ENCODE peak calls at places on chromosome 20, in seven cellular contexts. Q is neural progenitor cell; B is stimulated activated CD8-positive, alpha-beta memory T cell treated with anti-CD3 and anti-CD28 coated beads, Interleukin-2, amount 100 ng/mL, for 1 hour; N is IMR-90; S is GM12864; G is GM04503; A is RCC 7860. R is an unnamed sample.

GRCh38 chr20:31691646-31692275 is 30.9 kb downstream of the BCL2L1 start:
- DNase-seq in Q (no peak), B (no peak), N (peak; percentile 59), S (no peak), G (peak; percentile 50), A (no peak), R (no peak)

GRCh38 chr20:1657556-1658334 is at the start of gene SIRPG:
- DNase-seq in Q (no peak), B (no peak), N (no peak), S (no peak), G (no peak), A (no peak), R (no peak)

GRCh38 chr20:3071610-3072529 is at the start of gene OXT:
- DNase-seq in Q (peak; percentile 58), B (peak; percentile 54), N (no peak), S (no peak), G (no peak), A (no peak), R (no peak)

GRCh38 chr20:62387993-62388635 is 1.2 kb downstream of the RPS21 start:
- DNase-seq in Q (no peak), B (no peak), N (no peak), S (no peak), G (no peak), A (no peak), R (no peak)

GRCh38 chr20:18738055-18738454 is 75.5 kb upstream of the SCP2D1 start:
- DNase-seq in Q (no peak), B (no peak), N (no peak), S (peak; percentile 22), G (no peak), A (no peak), R (no peak)

GRCh38 chr20:19868383-19868782 is 110.3 kb downstream of the RIN2 start:
- DNase-seq in Q (no peak), B (no peak), N (no peak), S (no peak), G (no peak), A (no peak), R (no peak)

GRCh38 chr20:52941803-52942202 is 30.4 kb upstream of the TSHZ2 start:
- DNase-seq in Q (no peak), B (no peak), N (no peak), S (no peak), G (peak; percentile 39), A (no peak), R (no peak)

GRCh38 chr20:3711418-3712043 is 869 bp downstream of the SIGLEC1 start:
- DNase-seq in Q (no peak), B (no peak), N (no peak), S (no peak), G (no peak), A (no peak), R (no peak)

GRCh38 chr20:4813839-4814695 is 92.4 kb downstream of the PRND start:
- DNase-seq in Q (no peak), B (no peak), N (no peak), S (peak; percentile 89), G (no peak), A (no peak), R (no peak)

GRCh38 chr20:55216525-55217242 is 741.3 kb downstream of the DOK5 start:
- DNase-seq in Q (no peak), B (no peak), N (no peak), S (no peak), G (no peak), A (no peak), R (no peak)

GRCh38 chr20:43287637-43288036 is 97.9 kb upstream of the PTPRT start:
- DNase-seq in Q (no peak), B (no peak), N (no peak), S (no peak), G (no peak), A (no peak), R (no peak)

GRCh38 chr20:33733654-33734576 is 2.1 kb downstream of the ZNF341 start:
- DNase-seq in Q (no peak), B (no peak), N (peak; percentile 64), S (no peak), G (peak; percentile 90), A (no peak), R (no peak)

GRCh38 chr20:33475381-33476160 is 14.3 kb upstream of the CBFA2T2 start:
- DNase-seq in Q (peak; percentile 46), B (no peak), N (no peak), S (no peak), G (no peak), A (no peak), R (no peak)

GRCh38 chr20:8147476-8147875 is 15.4 kb downstream of the PLCB1 start:
- DNase-seq in Q (no peak), B (no peak), N (no peak), S (no peak), G (no peak), A (no peak), R (no peak)

GRCh38 chr20:33211817-33212424 is 5.2 kb upstream of the BPIFA3 start:
- DNase-seq in Q (peak; percentile 86), B (no peak), N (peak; percentile 33), S (no peak), G (no peak), A (peak; percentile 33), R (peak; percentile 5)

GRCh38 chr20:57847104-57847503 is 137.3 kb upstream of the PMEPA1 start:
- DNase-seq in Q (no peak), B (no peak), N (no peak), S (no peak), G (no peak), A (no peak), R (no peak)

GRCh38 chr20:44810391-44811149 is at the start of gene RIMS4:
- DNase-seq in Q (peak; percentile 88), B (no peak), N (no peak), S (no peak), G (no peak), A (no peak), R (no peak)

GRCh38 chr20:48283470-48284110 is 498.3 kb upstream of the SULF2 start:
- DNase-seq in Q (no peak), B (no peak), N (peak; percentile 93), S (no peak), G (no peak), A (peak; percentile 77), R (peak; percentile 91)

R was measured in kidney epithelial cell.